ENCODE peak calls at places on chromosomes 7 and 10, in seven cellular contexts. U is mesenchymal stem cell, B is endothelial cell of umbilical vein, V is psoas muscle, X is esophagus squamous epithelium, S is right atrium auricular region, L is cardiac muscle cell. Q is an unnamed sample. For H3K4me1 and H3K9me3, the result is how much of the 10 kb centered on the place peaks cover.

GRCh38 chr7:113764401-113765035 is 154.3 kb downstream of the PPP1R3A start:
- DNase-seq in B (no peak), U (no peak), X (no peak), S (no peak), L (no peak), V (no peak), Q (no peak)

GRCh38 chr10:129193148-129193547 is 273.9 kb upstream of the MGMT start:
- DNase-seq in B (no peak), S (peak), X (no peak), L (peak), V (peak), U (no peak), Q (peak)

GRCh38 chr7:123204206-123204835 is 4.6 kb upstream of the SLC13A1 start:
- DNase-seq in S (no peak), B (no peak), V (no peak), U (no peak), L (no peak), X (no peak), Q (no peak)

GRCh38 chr7:95737828-95738505 is 34.4 kb upstream of the DYNC1I1 start:
- DNase-seq in V (no peak), L (no peak), B (no peak), U (no peak), S (no peak), X (no peak), Q (no peak)

GRCh38 chr10:97701438-97702064 is 12.0 kb upstream of the MARVELD1 start:
- DNase-seq in X (no peak), B (peak), S (no peak), L (peak), V (no peak), U (peak), Q (peak)

GRCh38 chr10:99977916-99978315 is 31.8 kb downstream of the DNMBP start:
- DNase-seq in X (no peak), V (no peak), L (peak), S (no peak), B (no peak), U (peak), Q (peak)

GRCh38 chr7:148912758-148913541 is 28.9 kb upstream of the EZH2 start:
- DNase-seq in U (no peak), L (no peak), B (no peak), X (no peak), V (no peak), S (no peak), Q (no peak)

GRCh38 chr7:142389544-142389943 is 131.7 kb upstream of the PRSS58 start:
- DNase-seq in B (no peak), U (peak), V (no peak), S (no peak), L (no peak), X (no peak), Q (no peak)

GRCh38 chr10:47372726-47373125 is 11.4 kb downstream of the ZNF488 start:
- DNase-seq in S (peak), X (no peak), U (no peak), B (no peak), L (no peak), V (no peak), Q (no peak)

GRCh38 chr10:48289652-48290238 is 15.2 kb upstream of the FRMPD2 start:
- DNase-seq in L (peak), V (peak), B (peak), X (no peak), U (peak), S (peak), Q (peak)

GRCh38 chr7:111029574-111030357 is 61.2 kb upstream of the LRRN3 start:
- DNase-seq in V (no peak), U (peak), X (no peak), L (peak), S (peak), B (peak), Q (peak)

GRCh38 chr10:25174461-25175230 is at the start of gene GPR158:
- DNase-seq in X (no peak), B (peak), L (peak), S (peak), U (peak), V (peak), Q (peak)

GRCh38 chr10:67978749-67979148 is 94.3 kb downstream of the SIRT1 start:
- DNase-seq in B (no peak), V (no peak), X (no peak), L (peak), S (no peak), U (no peak), Q (no peak)

GRCh38 chr7:73973091-73973490 is 54.9 kb upstream of the ELN start:
- DNase-seq in X (no peak), S (peak), U (no peak), L (no peak), B (no peak), V (no peak), Q (no peak)

GRCh38 chr10:110215751-110216150 is 8.3 kb downstream of the MXI1 start:
- DNase-seq in L (no peak), U (no peak), X (no peak), V (no peak), S (no peak), B (no peak), Q (no peak)

GRCh38 chr10:99529483-99530107 is 3.1 kb upstream of the NKX2-3 start:
- DNase-seq in V (no peak), B (no peak), L (no peak), X (no peak), U (peak), S (no peak), Q (no peak)

GRCh38 chr10:21747809-21748208 is 213.8 kb downstream of the MLLT10 start:
- DNase-seq in V (no peak), L (no peak), X (no peak), U (no peak), B (no peak), S (no peak), Q (no peak)
- H3K27ac ChIP-seq in V (no peak), L (no peak), X (no peak), U (no peak), B (no peak), S (no peak), Q (no peak)

DNA sequence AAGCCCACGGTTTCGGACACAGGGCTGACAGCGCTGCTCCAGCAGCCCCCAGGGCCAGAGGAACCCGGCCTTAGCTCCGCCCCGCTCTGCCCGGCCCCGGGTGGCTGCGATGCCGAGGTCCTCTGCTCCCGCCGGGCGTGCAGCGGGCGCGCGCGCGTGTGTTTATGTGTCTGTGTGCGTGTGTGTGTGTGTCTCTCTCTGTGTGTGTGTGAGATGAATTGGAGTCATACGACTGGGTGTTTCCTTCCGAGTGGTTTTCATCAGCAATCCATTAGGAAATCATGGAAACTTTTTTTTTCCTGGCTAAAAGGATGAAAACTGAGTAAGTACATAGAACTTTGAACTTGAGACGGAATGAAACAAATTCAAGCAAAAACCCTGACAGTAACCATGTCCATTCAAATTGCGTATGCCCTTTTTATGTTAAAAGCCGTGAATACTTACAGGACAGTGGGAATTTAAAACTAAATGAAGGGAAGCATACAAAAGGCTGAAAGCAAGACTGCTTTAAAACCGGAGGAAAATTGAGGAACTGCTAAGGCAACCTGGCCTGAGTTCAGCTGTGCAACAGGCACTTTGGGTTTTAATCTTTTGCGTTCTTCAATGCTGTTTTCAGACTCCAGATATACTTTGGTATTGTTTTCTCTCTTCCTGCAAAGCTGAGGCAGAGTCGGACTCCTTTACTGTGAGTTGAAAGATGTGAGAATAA is at the start of gene CPED1:
- DNase-seq in X (peak), U (peak), V (peak), S (peak), B (peak), L (peak), Q (no peak)
- H3K4me1 ChIP-seq in X (under half), U (under half), V (under half), S (under half), B (under half), L (under half), Q (under half)

GRCh38 chr10:130261766-130262165 is 125.6 kb downstream of the GLRX3 start:
- DNase-seq in B (no peak), X (no peak), V (no peak), U (no peak), L (no peak), S (no peak), Q (no peak)
- H3K9me3 ChIP-seq in B (under half), X (under half), V (under half), U (half or more), L (under half), S (under half), Q (under half)

GRCh38 chr10:80357804-80358125 is 1.2 kb downstream of the DYDC2 start:
- DNase-seq in V (no peak), S (no peak), X (no peak), U (no peak), B (no peak), L (no peak), Q (no peak)

GRCh38 chr10:80351220-80351619 is 5.3 kb downstream of the DYDC1 start:
- DNase-seq in S (no peak), X (no peak), U (no peak), V (no peak), L (no peak), B (no peak), Q (no peak)

GRCh38 chr10:80359644-80360043 is 3.1 kb downstream of the DYDC2 start:
- DNase-seq in U (no peak), X (no peak), V (no peak), S (no peak), L (no peak), B (no peak), Q (no peak)

GRCh38 chr10:80356563-80356999 is at the start of the genes DYDC1 and DYDC2:
- DNase-seq in B (no peak), S (no peak), L (peak), V (peak), U (peak), X (no peak), Q (peak)

GRCh38 chr10:80357000-80357803 is 621 bp downstream of the DYDC2 start:
- DNase-seq in U (no peak), X (no peak), B (no peak), S (no peak), L (peak), V (no peak), Q (peak)
- H3K27ac ChIP-seq in U (no peak), X (no peak), B (no peak), S (no peak), L (no peak), V (no peak), Q (no peak)

GRCh38 chr10:104897679-104898078 is 256.6 kb downstream of the SORCS3 start:
- DNase-seq in X (no peak), L (no peak), U (no peak), V (no peak), B (no peak), S (no peak), Q (no peak)

GRCh38 chr10:104894711-104895110 is 253.6 kb downstream of the SORCS3 start:
- DNase-seq in V (no peak), X (no peak), S (no peak), B (no peak), U (no peak), L (no peak), Q (no peak)

GRCh38 chr10:104895981-104896380 is 254.9 kb downstream of the SORCS3 start:
- DNase-seq in V (no peak), U (no peak), X (no peak), L (no peak), B (no peak), S (no peak), Q (no peak)

GRCh38 chr10:104893711-104894110 is 252.6 kb downstream of the SORCS3 start:
- DNase-seq in X (no peak), S (no peak), L (no peak), V (no peak), U (no peak), B (no peak), Q (no peak)

DNA sequence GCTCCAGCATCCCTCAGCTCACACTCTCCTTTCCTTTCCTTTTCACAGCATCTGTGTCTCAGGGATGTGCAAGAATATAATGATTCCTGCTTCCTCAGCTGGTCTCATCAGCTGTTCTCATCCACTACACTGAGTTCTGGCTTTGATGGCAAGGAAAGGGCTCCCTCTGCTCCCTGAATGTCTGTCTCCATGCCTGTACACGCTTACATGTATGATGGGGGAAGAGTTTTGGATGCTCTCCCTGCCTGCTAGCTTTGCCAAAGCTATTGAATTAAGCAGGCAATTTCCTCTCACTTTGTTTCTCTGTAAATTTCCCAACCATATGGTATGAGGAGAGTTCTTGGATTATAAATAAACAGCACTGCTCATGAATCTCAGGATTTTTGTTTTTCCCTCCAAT is 254.5 kb downstream of the SORCS3 start:
- DNase-seq in S (no peak), V (no peak), U (no peak), B (no peak), X (no peak), L (no peak), Q (no peak)
- H3K4me1 ChIP-seq in S (under half), V (under half), U (under half), B (under half), X (under half), L (under half), Q (under half)

GRCh38 chr10:81548160-81548559 is 326.8 kb upstream of the NRG3 start:
- DNase-seq in X (no peak), U (no peak), B (no peak), L (no peak), S (no peak), V (no peak), Q (no peak)

GRCh38 chr10:81541517-81541916 is 333.5 kb upstream of the NRG3 start:
- DNase-seq in X (no peak), V (no peak), B (no peak), S (no peak), U (no peak), L (no peak), Q (no peak)

GRCh38 chr10:81546243-81546642 is 328.8 kb upstream of the NRG3 start:
- DNase-seq in L (no peak), S (no peak), U (no peak), B (no peak), V (no peak), X (no peak), Q (no peak)
- H3K9me3 ChIP-seq in L (under half), S (under half), U (under half), B (under half), V (under half), X (under half), Q (under half)

DNA sequence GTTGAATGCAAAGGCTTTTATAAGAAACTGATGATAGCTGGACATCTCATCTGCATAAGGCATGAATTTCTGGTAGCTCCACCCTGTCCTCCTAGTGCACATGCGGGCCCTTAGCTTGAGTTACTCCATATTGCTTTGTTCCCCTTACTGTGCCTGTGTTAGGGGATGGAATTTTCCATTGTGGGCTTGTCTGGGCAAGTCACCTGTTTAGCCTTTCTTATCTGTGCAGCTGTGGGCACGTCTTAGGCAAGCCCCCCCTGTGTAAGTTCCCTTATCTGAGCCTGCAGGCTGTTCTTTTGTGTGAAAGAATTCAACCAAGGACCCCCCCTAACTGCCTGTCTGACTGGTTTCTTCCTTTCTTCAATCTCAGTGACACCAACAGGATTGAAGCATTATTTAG is 14.5 kb upstream of the CROT start:
- DNase-seq in V (no peak), U (no peak), X (no peak), S (no peak), B (peak), L (no peak), Q (no peak)
- H3K27ac ChIP-seq in V (no peak), U (no peak), X (no peak), S (no peak), B (no peak), L (no peak), Q (no peak)